ENCODE peak calls at places on chromosome 20, in five cellular contexts. K is Ammon's horn, D is progenitor cell of endocrine pancreas, W is amniotic epithelial cell, U is NCI-H1105. X is an unnamed sample.

GRCh38 chr20:52031574-52032303 is 159.8 kb downstream of the ZFP64 start:
- DNase-seq in K (no peak), D (no peak), W (peak; percentile 91), U (no peak), X (no peak)

GRCh38 chr20:17666491-17666890 is 15.6 kb downstream of the RRBP1 start:
- DNase-seq in W (no peak), D (no peak), U (no peak), K (peak; percentile 44), X (no peak)

GRCh38 chr20:2387180-2387577 is 6.5 kb downstream of the TGM6 start:
- DNase-seq in W (peak; percentile 5), U (peak; percentile 16), K (no peak), D (peak; percentile 46), X (no peak)

GRCh38 chr20:53839423-53840176 is 230.8 kb downstream of the BCAS1 start:
- DNase-seq in D (no peak), W (no peak), U (no peak), K (peak; percentile 14), X (no peak)

GRCh38 chr20:50380697-50381040 is 129.5 kb upstream of the PTPN1 start:
- DNase-seq in W (peak; percentile 59), D (no peak), U (no peak), K (no peak), X (no peak)

GRCh38 chr20:31602779-31603441 is 2.2 kb upstream of the ID1 start:
- DNase-seq in K (no peak), W (peak; percentile 88), D (no peak), U (no peak), X (peak; percentile 58)

GRCh38 chr20:3077618-3078134 is 6.3 kb downstream of the OXT start:
- DNase-seq in K (no peak), W (peak; percentile 14), U (no peak), D (no peak), X (no peak)

GRCh38 chr20:17612287-17612974 is 42.6 kb downstream of the DSTN start:
- DNase-seq in K (no peak), D (no peak), W (peak; percentile 89), U (no peak), X (no peak)

GRCh38 chr20:37898301-37899104 is 4.4 kb upstream of the VSTM2L start:
- DNase-seq in D (no peak), W (no peak), K (no peak), U (no peak), X (no peak)

GRCh38 chr20:51862796-51863195 is 60.5 kb upstream of the SALL4 start:
- DNase-seq in W (peak; percentile 30), K (no peak), U (no peak), D (no peak), X (no peak)

GRCh38 chr20:50320910-50321796 is 130.5 kb downstream of the CEBPB start:
- DNase-seq in D (peak; percentile 41), U (no peak), K (no peak), W (peak; percentile 98), X (peak; percentile 75)

GRCh38 chr20:4717816-4718215 is 3.9 kb upstream of the PRND start:
- DNase-seq in D (no peak), W (no peak), U (no peak), K (peak; percentile 53), X (no peak)

GRCh38 chr20:33832113-33832853 is 21.1 kb downstream of the CHMP4B start:
- DNase-seq in U (no peak), D (no peak), K (peak; percentile 68), W (no peak), X (no peak)

GRCh38 chr20:15564981-15565380 is 1008.3 kb downstream of the KIF16B start:
- DNase-seq in W (no peak), U (no peak), K (no peak), D (no peak), X (no peak)

GRCh38 chr20:62602550-62602949 is 39.8 kb upstream of the SLCO4A1 start:
- DNase-seq in D (no peak), U (peak; percentile 43), K (no peak), W (no peak), X (no peak)

GRCh38 chr20:17622851-17623508 is 53.1 kb downstream of the DSTN start:
- DNase-seq in D (no peak), K (no peak), U (no peak), W (no peak), X (peak; percentile 0)

GRCh38 chr20:18032977-18033892 is 24.5 kb downstream of the OVOL2 start:
- DNase-seq in W (no peak), D (no peak), U (no peak), K (no peak), X (no peak)

GRCh38 chr20:58196402-58197184 is 31.9 kb downstream of the ANKRD60 start:
- DNase-seq in W (no peak), U (no peak), D (no peak), K (no peak), X (no peak)

GRCh38 chr20:20466341-20466879 is 98.5 kb downstream of the INSM1 start:
- DNase-seq in D (no peak), U (no peak), W (peak; percentile 94), K (no peak), X (no peak)

GRCh38 chr20:61445138-61445537 is 193.1 kb downstream of the CDH4 start:
- DNase-seq in D (no peak), U (no peak), W (no peak), K (no peak), X (no peak)

GRCh38 chr20:58650181-58650775 is 805 bp upstream of the STX16 start:
- DNase-seq in K (no peak), U (no peak), W (no peak), D (peak; percentile 25), X (no peak)

GRCh38 chr20:60137657-60138245 is 179.5 kb downstream of the CDH26 start:
- DNase-seq in K (peak; percentile 14), W (peak; percentile 6), D (no peak), U (no peak), X (no peak)

GRCh38 chr20:52129611-52130010 is 62.0 kb downstream of the ZFP64 start:
- DNase-seq in W (no peak), U (no peak), K (no peak), D (no peak), X (no peak)

GRCh38 chr20:1964659-1965405 is 29.0 kb downstream of the PDYN start:
- DNase-seq in U (no peak), D (no peak), K (no peak), W (no peak), X (no peak)

GRCh38 chr20:33839591-33839990 is 28.4 kb downstream of the CHMP4B start:
- DNase-seq in K (no peak), U (peak; percentile 83), W (peak; percentile 21), D (no peak), X (peak; percentile 54)

GRCh38 chr20:5844063-5844681 is 94.0 kb downstream of the SHLD1 start:
- DNase-seq in K (peak; percentile 67), W (peak; percentile 70), U (no peak), D (no peak), X (no peak)